ENCODE peak calls at places on chromosomes 11 and 22, in ten cellular contexts. One of them, this sample, is unnamed.

GRCh38 chr11:116862101-116862637 is 24.7 kb upstream of the APOA1 start:
- DNase-seq in MM.1S: no peak
- DNase-seq in transverse colon: no peak
- DNase-seq in upper lobe of right lung: no peak
- DNase-seq in heart right ventricle: no peak
- DNase-seq in fibroblast of lung: no peak
- DNase-seq in pancreas: no peak
- DNase-seq in HL-60: no peak
- DNase-seq in body of pancreas: no peak
- DNase-seq in lower lobe of right lung: no peak
- DNase-seq in this sample: no peak

GRCh38 chr11:75311858-75312288 is 39.6 kb downstream of the ARRB1 start:
- DNase-seq in MM.1S: no peak
- DNase-seq in transverse colon: peak; percentile 82
- DNase-seq in upper lobe of right lung: peak; percentile 73
- DNase-seq in heart right ventricle: peak; percentile 91
- DNase-seq in fibroblast of lung: peak; percentile 31
- DNase-seq in pancreas: peak; percentile 63
- DNase-seq in HL-60: no peak
- DNase-seq in body of pancreas: peak; percentile 35
- DNase-seq in lower lobe of right lung: no peak
- DNase-seq in this sample: peak; percentile 41

GRCh38 chr11:9461760-9462134 is 935 bp downstream of the ZNF143 start:
- DNase-seq in MM.1S: peak; percentile 41
- DNase-seq in transverse colon: no peak
- DNase-seq in upper lobe of right lung: no peak
- DNase-seq in heart right ventricle: no peak
- DNase-seq in fibroblast of lung: peak; percentile 38
- DNase-seq in pancreas: no peak
- DNase-seq in HL-60: no peak
- DNase-seq in body of pancreas: no peak
- DNase-seq in lower lobe of right lung: no peak
- DNase-seq in this sample: no peak

GRCh38 chr11:33682446-33682845 is 18.2 kb downstream of the C11orf91 start:
- DNase-seq in MM.1S: no peak
- DNase-seq in transverse colon: no peak
- DNase-seq in upper lobe of right lung: no peak
- DNase-seq in heart right ventricle: no peak
- DNase-seq in fibroblast of lung: no peak
- DNase-seq in pancreas: no peak
- DNase-seq in HL-60: no peak
- DNase-seq in body of pancreas: no peak
- DNase-seq in lower lobe of right lung: no peak
- DNase-seq in this sample: peak; percentile 53

GRCh38 chr11:13183094-13183825 is 94.3 kb upstream of the BMAL1 start:
- DNase-seq in MM.1S: peak; percentile 50
- DNase-seq in transverse colon: no peak
- DNase-seq in upper lobe of right lung: no peak
- DNase-seq in heart right ventricle: no peak
- DNase-seq in fibroblast of lung: peak; percentile 61
- DNase-seq in pancreas: no peak
- DNase-seq in HL-60: peak; percentile 13
- DNase-seq in body of pancreas: no peak
- DNase-seq in lower lobe of right lung: no peak
- DNase-seq in this sample: no peak

GRCh38 chr22:40237241-40237640 is 59.5 kb downstream of the TNRC6B start:
- DNase-seq in MM.1S: peak; percentile 29
- DNase-seq in transverse colon: no peak
- DNase-seq in upper lobe of right lung: no peak
- DNase-seq in heart right ventricle: no peak
- DNase-seq in fibroblast of lung: no peak
- DNase-seq in pancreas: no peak
- DNase-seq in HL-60: no peak
- DNase-seq in body of pancreas: no peak
- DNase-seq in lower lobe of right lung: no peak
- DNase-seq in this sample: no peak

GRCh38 chr22:46931414-46931813 is 169.0 kb downstream of the TBC1D22A start:
- DNase-seq in MM.1S: no peak
- DNase-seq in transverse colon: no peak
- DNase-seq in upper lobe of right lung: no peak
- DNase-seq in heart right ventricle: no peak
- DNase-seq in fibroblast of lung: no peak
- DNase-seq in pancreas: no peak
- DNase-seq in HL-60: no peak
- DNase-seq in body of pancreas: no peak
- DNase-seq in lower lobe of right lung: no peak
- DNase-seq in this sample: no peak

GRCh38 chr11:109734602-109735001 is 312.6 kb downstream of the C11orf87 start:
- DNase-seq in MM.1S: no peak
- DNase-seq in transverse colon: no peak
- DNase-seq in upper lobe of right lung: no peak
- DNase-seq in heart right ventricle: no peak
- DNase-seq in fibroblast of lung: no peak
- DNase-seq in pancreas: no peak
- DNase-seq in HL-60: no peak
- DNase-seq in body of pancreas: no peak
- DNase-seq in lower lobe of right lung: no peak
- DNase-seq in this sample: no peak

GRCh38 chr22:43862074-43862881 is at the start of gene SULT4A1:
- DNase-seq in MM.1S: no peak
- DNase-seq in transverse colon: no peak
- DNase-seq in upper lobe of right lung: peak; percentile 60
- DNase-seq in heart right ventricle: no peak
- DNase-seq in fibroblast of lung: peak; percentile 68
- DNase-seq in pancreas: peak; percentile 59
- DNase-seq in HL-60: no peak
- DNase-seq in body of pancreas: no peak
- DNase-seq in lower lobe of right lung: no peak
- DNase-seq in this sample: peak; percentile 52

DNA sequence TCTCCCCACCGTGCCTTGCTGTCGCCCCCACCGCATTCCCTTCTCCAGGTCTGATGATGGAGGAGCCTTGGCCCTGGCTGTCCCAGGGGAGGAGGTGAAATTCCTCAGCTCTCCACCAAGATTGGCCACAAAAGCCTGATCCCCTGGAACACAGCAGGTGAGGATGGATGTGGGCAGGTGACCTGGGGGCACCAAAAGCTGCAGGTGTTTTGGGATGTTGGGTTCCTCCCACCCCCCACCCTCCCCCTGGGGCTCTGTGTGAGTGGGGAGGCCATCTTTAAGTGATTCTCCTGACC is 640 bp downstream of the TRIOBP start:
- DNase-seq in MM.1S: no peak
- DNase-seq in transverse colon: no peak
- DNase-seq in upper lobe of right lung: no peak
- DNase-seq in heart right ventricle: no peak
- DNase-seq in fibroblast of lung: no peak
- DNase-seq in pancreas: no peak
- DNase-seq in HL-60: no peak
- DNase-seq in body of pancreas: no peak
- DNase-seq in lower lobe of right lung: no peak
- DNase-seq in this sample: no peak
- H3K4me3 ChIP-seq in MM.1S: no peak overlapping the region
- H3K4me3 ChIP-seq in transverse colon: no peak overlapping the region
- H3K4me3 ChIP-seq in upper lobe of right lung: no peak overlapping the region
- H3K4me3 ChIP-seq in heart right ventricle: no peak overlapping the region
- H3K4me3 ChIP-seq in fibroblast of lung: no peak overlapping the region
- H3K4me3 ChIP-seq in pancreas: no peak overlapping the region
- H3K4me3 ChIP-seq in HL-60: no peak overlapping the region
- H3K4me3 ChIP-seq in body of pancreas: no peak overlapping the region
- H3K4me3 ChIP-seq in lower lobe of right lung: no peak overlapping the region
- H3K4me3 ChIP-seq in this sample: no peak overlapping the region

DNA sequence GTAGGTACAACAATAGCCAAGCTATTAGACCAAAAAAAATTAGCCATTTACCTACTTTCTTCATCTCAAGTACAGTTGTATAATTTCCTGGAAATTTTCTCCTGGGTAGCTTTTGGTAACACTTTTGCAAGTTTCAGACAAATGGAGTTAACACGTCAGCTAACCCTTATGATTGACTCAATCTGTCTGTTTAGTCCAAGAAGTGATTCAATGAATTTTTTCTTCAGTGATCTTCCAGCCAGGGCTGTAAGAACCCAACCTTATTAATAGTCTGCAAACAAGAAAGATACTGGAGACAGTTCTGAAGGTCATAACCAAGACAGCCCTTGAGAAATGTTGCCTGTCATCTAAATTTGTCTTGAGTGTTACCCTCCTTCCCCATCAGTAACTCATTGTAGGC is 30.1 kb upstream of the FIBIN start:
- DNase-seq in MM.1S: no peak
- DNase-seq in transverse colon: no peak
- DNase-seq in upper lobe of right lung: no peak
- DNase-seq in heart right ventricle: no peak
- DNase-seq in fibroblast of lung: no peak
- DNase-seq in pancreas: no peak
- DNase-seq in HL-60: no peak
- DNase-seq in body of pancreas: no peak
- DNase-seq in lower lobe of right lung: no peak
- DNase-seq in this sample: no peak
- H3K27ac ChIP-seq in MM.1S: no peak overlapping the region
- H3K27ac ChIP-seq in transverse colon: no peak overlapping the region
- H3K27ac ChIP-seq in upper lobe of right lung: no peak overlapping the region
- H3K27ac ChIP-seq in heart right ventricle: no peak overlapping the region
- H3K27ac ChIP-seq in fibroblast of lung: no peak overlapping the region
- H3K27ac ChIP-seq in pancreas: no peak overlapping the region
- H3K27ac ChIP-seq in HL-60: no peak overlapping the region
- H3K27ac ChIP-seq in body of pancreas: no peak overlapping the region
- H3K27ac ChIP-seq in lower lobe of right lung: no peak overlapping the region
- H3K27ac ChIP-seq in this sample: no peak overlapping the region

DNA sequence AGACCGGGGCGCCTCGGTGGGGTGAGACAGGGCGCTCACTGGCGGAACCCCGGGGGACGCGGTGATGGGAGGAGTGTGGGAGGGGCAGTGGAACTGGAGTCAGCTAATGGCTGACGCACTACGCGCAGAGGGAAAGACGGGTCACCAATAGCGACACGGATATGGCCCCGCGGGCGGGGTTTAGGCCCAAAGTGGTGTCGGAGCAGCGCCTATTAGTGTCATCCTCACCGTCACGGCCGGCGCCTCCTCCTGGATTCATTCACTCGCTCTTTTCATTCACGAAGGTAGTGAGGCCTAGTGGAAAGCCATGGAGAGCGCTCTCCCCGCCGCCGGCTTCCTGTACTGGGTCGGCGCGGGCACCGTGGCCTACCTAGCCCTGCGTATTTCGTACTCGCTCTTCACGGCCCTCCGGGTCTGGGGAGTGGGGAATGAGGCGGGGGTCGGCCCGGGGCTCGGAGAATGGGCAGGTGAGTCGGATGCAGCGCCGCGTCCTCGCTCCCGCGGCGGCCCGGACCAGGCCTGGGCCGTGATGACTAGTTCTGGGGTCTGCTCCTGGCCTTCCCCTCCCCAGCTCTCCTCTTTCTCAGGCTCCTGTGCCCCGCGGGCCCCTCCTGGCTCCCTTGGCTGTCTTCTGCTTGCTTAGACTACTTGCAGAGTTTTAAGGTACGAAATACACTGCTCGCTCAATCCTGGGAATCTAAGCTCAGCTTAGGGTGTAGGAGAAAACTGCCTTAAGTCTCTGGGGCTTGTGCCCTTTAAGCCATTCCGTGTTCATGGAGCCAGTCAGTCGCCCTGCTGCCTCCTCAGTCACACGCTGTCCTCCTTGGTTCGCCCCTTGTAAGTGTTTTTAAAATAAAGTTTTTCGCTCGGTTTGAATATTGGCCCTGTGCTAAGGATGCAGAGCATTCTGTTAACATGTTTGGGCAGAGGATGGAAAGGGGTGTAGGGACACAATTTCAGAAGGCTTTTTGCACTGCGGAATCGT is at the start of gene HSD17B12:
- DNase-seq in MM.1S: peak; percentile 100
- DNase-seq in transverse colon: peak; percentile 99
- DNase-seq in upper lobe of right lung: peak; percentile 100
- DNase-seq in heart right ventricle: peak; percentile 99
- DNase-seq in fibroblast of lung: peak; percentile 98
- DNase-seq in pancreas: peak; percentile 96
- DNase-seq in HL-60: peak; percentile 100
- DNase-seq in body of pancreas: peak; percentile 98
- DNase-seq in lower lobe of right lung: peak; percentile 100
- DNase-seq in this sample: peak; percentile 98
- TF ChIP-seq CTCF in MM.1S: no peak
- TF ChIP-seq CTCF in transverse colon: no peak
- TF ChIP-seq CTCF in upper lobe of right lung: no peak
- TF ChIP-seq CTCF in heart right ventricle: no peak
- TF ChIP-seq CTCF in fibroblast of lung: no peak
- TF ChIP-seq CTCF in pancreas: no peak
- TF ChIP-seq CTCF in HL-60: no peak
- TF ChIP-seq CTCF in body of pancreas: no peak
- TF ChIP-seq CTCF in lower lobe of right lung: no peak
- TF ChIP-seq CTCF in this sample: no peak

GRCh38 chr11:83521647-83522596 is 235.8 kb upstream of the CCDC90B start:
- DNase-seq in MM.1S: no peak
- DNase-seq in transverse colon: no peak
- DNase-seq in upper lobe of right lung: no peak
- DNase-seq in heart right ventricle: no peak
- DNase-seq in fibroblast of lung: peak; percentile 36
- DNase-seq in pancreas: no peak
- DNase-seq in HL-60: no peak
- DNase-seq in body of pancreas: no peak
- DNase-seq in lower lobe of right lung: no peak
- DNase-seq in this sample: peak; percentile 51
- H3K4me3 ChIP-seq in MM.1S: no peak overlapping the region
- H3K4me3 ChIP-seq in transverse colon: no peak overlapping the region
- H3K4me3 ChIP-seq in upper lobe of right lung: no peak overlapping the region
- H3K4me3 ChIP-seq in heart right ventricle: no peak overlapping the region
- H3K4me3 ChIP-seq in fibroblast of lung: no peak overlapping the region
- H3K4me3 ChIP-seq in pancreas: no peak overlapping the region
- H3K4me3 ChIP-seq in HL-60: no peak overlapping the region
- H3K4me3 ChIP-seq in body of pancreas: no peak overlapping the region
- H3K4me3 ChIP-seq in lower lobe of right lung: no peak overlapping the region
- H3K4me3 ChIP-seq in this sample: no peak overlapping the region

This sample was measured in WERI-Rb-1.